ENCODE peak calls at places on chromosomes 12 and 14, in six cellular contexts. U is mammary epithelial cell, J is GM23248, D is neuronal stem cell, B is astrocyte, Y is MM.1S. S is an unnamed sample.

GRCh38 chr12:67853204-67853603 is 136.0 kb upstream of the IFNG-AS1 start:
- DNase-seq in U (no peak), J (peak; percentile 75), D (no peak), B (peak; percentile 69), Y (no peak), S (no peak)

GRCh38 chr12:19964549-19964948 is 403.8 kb upstream of the PDE3A start:
- DNase-seq in U (no peak), J (peak; percentile 34), D (no peak), B (peak; percentile 70), Y (no peak), S (no peak)

GRCh38 chr14:93941293-93941910 is 14.3 kb downstream of the FAM181A start:
- DNase-seq in U (peak; percentile 96), J (no peak), D (no peak), B (peak; percentile 88), Y (no peak), S (no peak)

GRCh38 chr12:72271741-72272661 is at the start of gene TRHDE:
- DNase-seq in U (peak; percentile 64), J (peak; percentile 58), D (peak; percentile 61), B (peak; percentile 64), Y (no peak), S (no peak)

GRCh38 chr14:70981005-70981952 is 74.0 kb downstream of the PCNX1 start:
- DNase-seq in U (no peak), J (no peak), D (no peak), B (no peak), Y (no peak), S (no peak)

GRCh38 chr14:66680216-66680615 is 172.3 kb downstream of the GPHN start:
- DNase-seq in U (no peak), J (no peak), D (no peak), B (no peak), Y (no peak), S (no peak)

GRCh38 chr14:87745507-87746118 is 247.4 kb downstream of the GALC start:
- DNase-seq in U (peak; percentile 41), J (peak; percentile 69), D (peak; percentile 21), B (peak; percentile 18), Y (peak; percentile 7), S (peak; percentile 22)

GRCh38 chr12:32789446-32789845 is 33.7 kb upstream of the YARS2 start:
- DNase-seq in U (no peak), J (no peak), D (no peak), B (no peak), Y (no peak), S (no peak)

GRCh38 chr12:13534645-13535398 is 338.3 kb downstream of the EMP1 start:
- DNase-seq in U (peak; percentile 21), J (peak; percentile 66), D (peak; percentile 90), B (peak; percentile 1), Y (peak; percentile 63), S (peak; percentile 47)

GRCh38 chr12:27332407-27333310 is at the start of gene BMAL2:
- DNase-seq in U (peak; percentile 40), J (peak; percentile 74), D (peak; percentile 56), B (peak; percentile 18), Y (peak; percentile 65), S (peak; percentile 5)

GRCh38 chr14:33914676-33915516 is 36.0 kb downstream of the EGLN3 start:
- DNase-seq in U (peak; percentile 68), J (peak; percentile 84), D (no peak), B (peak; percentile 85), Y (peak; percentile 19), S (no peak)

GRCh38 chr12:124848621-124849380 is 14.9 kb downstream of the SCARB1 start:
- DNase-seq in U (no peak), J (peak; percentile 42), D (no peak), B (no peak), Y (no peak), S (no peak)

GRCh38 chr14:79920180-79920579 is 291.1 kb downstream of the DIO2 start:
- DNase-seq in U (no peak), J (no peak), D (no peak), B (no peak), Y (no peak), S (no peak)

GRCh38 chr14:89303452-89304435 is 113.3 kb downstream of the FOXN3 start:
- DNase-seq in U (peak; percentile 3), J (peak; percentile 84), D (no peak), B (peak; percentile 87), Y (peak; percentile 70), S (peak; percentile 94)
- H3K4me3 ChIP-seq in U (no peak overlapping the region), J (peak overlapping the region; percentile 63), D (no peak overlapping the region), B (peak overlapping the region; percentile 51), Y (peak overlapping the region; percentile 49), S (peak overlapping the region; percentile 65)

DNA sequence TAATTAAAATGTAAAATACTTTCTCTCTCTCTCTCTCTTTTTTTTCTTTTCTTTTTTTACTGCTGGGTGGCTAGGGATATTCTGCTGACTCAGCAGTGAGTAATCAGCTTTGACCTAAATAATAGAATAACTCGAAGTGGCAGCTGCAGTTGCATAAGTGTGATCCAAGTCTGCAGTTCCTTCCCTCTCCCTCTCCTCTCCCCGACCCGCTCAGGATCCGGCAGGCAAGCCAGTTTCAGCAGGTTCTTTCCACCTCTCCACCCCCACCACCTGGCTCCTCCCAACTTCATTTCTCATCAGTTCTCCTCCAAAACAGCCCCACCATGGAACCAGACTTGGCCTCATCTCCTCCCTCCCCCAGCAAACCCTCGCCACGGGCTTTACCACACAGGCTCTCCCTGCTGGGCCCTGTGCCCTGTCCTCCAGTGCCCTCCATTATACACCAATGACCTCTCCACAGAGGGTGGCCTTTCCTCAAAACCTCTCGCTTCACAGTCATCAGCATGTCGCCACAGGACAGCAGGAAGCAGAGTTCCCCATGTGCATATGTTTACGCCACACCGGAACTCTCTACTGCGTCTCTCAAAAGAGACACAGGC is 22.4 kb downstream of the SLC7A8 start:
- DNase-seq in U (peak; percentile 84), J (peak; percentile 93), D (no peak), B (peak; percentile 82), Y (no peak), S (no peak)
- H2AFZ ChIP-seq in U (peak overlapping the region; percentile 38), J (peak overlapping the region; percentile 33), D (peak overlapping the region; percentile 88), B (peak overlapping the region; percentile 45), Y (no peak overlapping the region), S (no peak overlapping the region)

GRCh38 chr12:12533238-12533829 is 29.3 kb downstream of the DUSP16 start:
- DNase-seq in U (peak; percentile 41), J (no peak), D (no peak), B (peak; percentile 57), Y (no peak), S (no peak)
- H3K4me3 ChIP-seq in U (no peak overlapping the region), J (no peak overlapping the region), D (no peak overlapping the region), B (no peak overlapping the region), Y (no peak overlapping the region), S (no peak overlapping the region)

DNA sequence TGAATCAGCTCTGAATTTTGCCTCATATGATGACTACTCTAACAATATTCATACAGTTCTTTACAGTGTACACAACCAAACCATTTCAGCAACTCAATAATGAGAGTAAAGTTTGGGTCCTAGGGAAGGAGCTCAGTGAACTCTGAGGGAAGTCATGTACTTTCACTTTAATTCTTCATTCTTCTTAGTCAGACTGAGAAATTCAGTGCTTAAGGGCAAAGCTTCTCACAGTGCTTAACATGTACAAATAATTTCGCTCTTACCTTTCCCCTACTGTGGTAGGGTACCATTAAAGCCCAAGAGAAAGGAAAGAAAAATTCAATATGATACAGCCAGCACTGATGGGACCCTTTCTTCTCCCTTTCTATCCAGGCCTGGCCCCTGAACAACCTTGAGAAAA is 435.0 kb downstream of the NELL2 start:
- DNase-seq in U (no peak), J (no peak), D (no peak), B (no peak), Y (no peak), S (no peak)
- H2AFZ ChIP-seq in U (no peak overlapping the region), J (no peak overlapping the region), D (no peak overlapping the region), B (no peak overlapping the region), Y (no peak overlapping the region), S (no peak overlapping the region)

GRCh38 chr14:20489093-20489994 is 16.0 kb upstream of the RNASE10 start:
- DNase-seq in U (peak; percentile 73), J (peak; percentile 47), D (no peak), B (no peak), Y (no peak), S (no peak)
- H3K4me3 ChIP-seq in U (no peak overlapping the region), J (no peak overlapping the region), D (no peak overlapping the region), B (no peak overlapping the region), Y (no peak overlapping the region), S (no peak overlapping the region)